ENCODE peak calls at places on chromosomes 11 and 22, in ten cellular contexts. One of them, this sample, is unnamed.
A peak's percentile ranks its signal among the peaks of the same experiment; 100 is the strongest.

GRCh38 chr11:46560300-46561025 is 33.4 kb downstream of the AMBRA1 start:
- DNase-seq in NCI-H2029: peak; percentile 62
- DNase-seq in activated T-cell treated with anti-CD3 and anti-CD28 coated beads, Interleukin-2, amount 50 U/mL, for 72 hours: peak; percentile 18
- DNase-seq in caudate nucleus: no peak
- DNase-seq in posterior vena cava: no peak
- DNase-seq in stimulated activated CD8-positive, alpha-beta memory T cell treated with anti-CD3 and anti-CD28 coated beads, Interleukin-15, amount 100 ng/mL, for 4 hours: no peak
- DNase-seq in A549: no peak
- DNase-seq in M059J: peak; percentile 66
- DNase-seq in stimulated activated CD4-positive, alpha-beta T cell treated with anti-CD3 and anti-CD28 coated beads, Interleukin-12 subunit alpha, Interleukin-12 subunit beta, amount 100 ng/mL, for 48 hours: no peak
- DNase-seq in HEK293T: no peak
- DNase-seq in this sample: no peak

GRCh38 chr11:132976115-132976514 is 556.2 kb downstream of the OPCML start:
- DNase-seq in NCI-H2029: no peak
- DNase-seq in activated T-cell treated with anti-CD3 and anti-CD28 coated beads, Interleukin-2, amount 50 U/mL, for 72 hours: no peak
- DNase-seq in caudate nucleus: no peak
- DNase-seq in posterior vena cava: no peak
- DNase-seq in stimulated activated CD8-positive, alpha-beta memory T cell treated with anti-CD3 and anti-CD28 coated beads, Interleukin-15, amount 100 ng/mL, for 4 hours: no peak
- DNase-seq in A549: no peak
- DNase-seq in M059J: no peak
- DNase-seq in stimulated activated CD4-positive, alpha-beta T cell treated with anti-CD3 and anti-CD28 coated beads, Interleukin-12 subunit alpha, Interleukin-12 subunit beta, amount 100 ng/mL, for 48 hours: no peak
- DNase-seq in HEK293T: no peak
- DNase-seq in this sample: no peak

GRCh38 chr11:121429556-121429955 is 22.6 kb upstream of the SORL1 start:
- DNase-seq in NCI-H2029: no peak
- DNase-seq in activated T-cell treated with anti-CD3 and anti-CD28 coated beads, Interleukin-2, amount 50 U/mL, for 72 hours: no peak
- DNase-seq in caudate nucleus: no peak
- DNase-seq in posterior vena cava: no peak
- DNase-seq in stimulated activated CD8-positive, alpha-beta memory T cell treated with anti-CD3 and anti-CD28 coated beads, Interleukin-15, amount 100 ng/mL, for 4 hours: no peak
- DNase-seq in A549: no peak
- DNase-seq in M059J: no peak
- DNase-seq in stimulated activated CD4-positive, alpha-beta T cell treated with anti-CD3 and anti-CD28 coated beads, Interleukin-12 subunit alpha, Interleukin-12 subunit beta, amount 100 ng/mL, for 48 hours: no peak
- DNase-seq in HEK293T: no peak
- DNase-seq in this sample: no peak

GRCh38 chr11:75301602-75302345 is 49.7 kb downstream of the ARRB1 start:
- DNase-seq in NCI-H2029: peak; percentile 55
- DNase-seq in activated T-cell treated with anti-CD3 and anti-CD28 coated beads, Interleukin-2, amount 50 U/mL, for 72 hours: no peak
- DNase-seq in caudate nucleus: no peak
- DNase-seq in posterior vena cava: no peak
- DNase-seq in stimulated activated CD8-positive, alpha-beta memory T cell treated with anti-CD3 and anti-CD28 coated beads, Interleukin-15, amount 100 ng/mL, for 4 hours: no peak
- DNase-seq in A549: no peak
- DNase-seq in M059J: no peak
- DNase-seq in stimulated activated CD4-positive, alpha-beta T cell treated with anti-CD3 and anti-CD28 coated beads, Interleukin-12 subunit alpha, Interleukin-12 subunit beta, amount 100 ng/mL, for 48 hours: no peak
- DNase-seq in HEK293T: no peak
- DNase-seq in this sample: no peak

GRCh38 chr22:25749420-25750169 is 7.6 kb downstream of the MYO18B start:
- DNase-seq in NCI-H2029: no peak
- DNase-seq in activated T-cell treated with anti-CD3 and anti-CD28 coated beads, Interleukin-2, amount 50 U/mL, for 72 hours: peak; percentile 75
- DNase-seq in caudate nucleus: no peak
- DNase-seq in posterior vena cava: peak; percentile 48
- DNase-seq in stimulated activated CD8-positive, alpha-beta memory T cell treated with anti-CD3 and anti-CD28 coated beads, Interleukin-15, amount 100 ng/mL, for 4 hours: no peak
- DNase-seq in A549: no peak
- DNase-seq in M059J: peak; percentile 15
- DNase-seq in stimulated activated CD4-positive, alpha-beta T cell treated with anti-CD3 and anti-CD28 coated beads, Interleukin-12 subunit alpha, Interleukin-12 subunit beta, amount 100 ng/mL, for 48 hours: peak; percentile 40
- DNase-seq in HEK293T: no peak
- DNase-seq in this sample: no peak

GRCh38 chr11:117511981-117512448 is 184.4 kb downstream of the CEP164 start:
- DNase-seq in NCI-H2029: no peak
- DNase-seq in activated T-cell treated with anti-CD3 and anti-CD28 coated beads, Interleukin-2, amount 50 U/mL, for 72 hours: no peak
- DNase-seq in caudate nucleus: no peak
- DNase-seq in posterior vena cava: no peak
- DNase-seq in stimulated activated CD8-positive, alpha-beta memory T cell treated with anti-CD3 and anti-CD28 coated beads, Interleukin-15, amount 100 ng/mL, for 4 hours: no peak
- DNase-seq in A549: no peak
- DNase-seq in M059J: no peak
- DNase-seq in stimulated activated CD4-positive, alpha-beta T cell treated with anti-CD3 and anti-CD28 coated beads, Interleukin-12 subunit alpha, Interleukin-12 subunit beta, amount 100 ng/mL, for 48 hours: no peak
- DNase-seq in HEK293T: no peak
- DNase-seq in this sample: no peak

GRCh38 chr11:110425751-110426545 is 3.8 kb upstream of the FDX1 start:
- DNase-seq in NCI-H2029: no peak
- DNase-seq in activated T-cell treated with anti-CD3 and anti-CD28 coated beads, Interleukin-2, amount 50 U/mL, for 72 hours: no peak
- DNase-seq in caudate nucleus: no peak
- DNase-seq in posterior vena cava: no peak
- DNase-seq in stimulated activated CD8-positive, alpha-beta memory T cell treated with anti-CD3 and anti-CD28 coated beads, Interleukin-15, amount 100 ng/mL, for 4 hours: no peak
- DNase-seq in A549: no peak
- DNase-seq in M059J: peak; percentile 67
- DNase-seq in stimulated activated CD4-positive, alpha-beta T cell treated with anti-CD3 and anti-CD28 coated beads, Interleukin-12 subunit alpha, Interleukin-12 subunit beta, amount 100 ng/mL, for 48 hours: no peak
- DNase-seq in HEK293T: peak; percentile 19
- DNase-seq in this sample: peak; percentile 11

GRCh38 chr22:26658161-26658560 is 773 bp downstream of the MIAT start:
- DNase-seq in NCI-H2029: peak; percentile 31
- DNase-seq in activated T-cell treated with anti-CD3 and anti-CD28 coated beads, Interleukin-2, amount 50 U/mL, for 72 hours: no peak
- DNase-seq in caudate nucleus: no peak
- DNase-seq in posterior vena cava: no peak
- DNase-seq in stimulated activated CD8-positive, alpha-beta memory T cell treated with anti-CD3 and anti-CD28 coated beads, Interleukin-15, amount 100 ng/mL, for 4 hours: no peak
- DNase-seq in A549: no peak
- DNase-seq in M059J: no peak
- DNase-seq in stimulated activated CD4-positive, alpha-beta T cell treated with anti-CD3 and anti-CD28 coated beads, Interleukin-12 subunit alpha, Interleukin-12 subunit beta, amount 100 ng/mL, for 48 hours: no peak
- DNase-seq in HEK293T: no peak
- DNase-seq in this sample: no peak

GRCh38 chr11:77557553-77557952 is 32.2 kb upstream of the AQP11 start:
- DNase-seq in NCI-H2029: no peak
- DNase-seq in activated T-cell treated with anti-CD3 and anti-CD28 coated beads, Interleukin-2, amount 50 U/mL, for 72 hours: peak; percentile 3
- DNase-seq in caudate nucleus: no peak
- DNase-seq in posterior vena cava: no peak
- DNase-seq in stimulated activated CD8-positive, alpha-beta memory T cell treated with anti-CD3 and anti-CD28 coated beads, Interleukin-15, amount 100 ng/mL, for 4 hours: no peak
- DNase-seq in A549: peak; percentile 61
- DNase-seq in M059J: peak; percentile 42
- DNase-seq in stimulated activated CD4-positive, alpha-beta T cell treated with anti-CD3 and anti-CD28 coated beads, Interleukin-12 subunit alpha, Interleukin-12 subunit beta, amount 100 ng/mL, for 48 hours: no peak
- DNase-seq in HEK293T: peak; percentile 23
- DNase-seq in this sample: no peak

GRCh38 chr11:100003985-100004384 is 683.1 kb upstream of the ARHGAP42 start:
- DNase-seq in NCI-H2029: no peak
- DNase-seq in activated T-cell treated with anti-CD3 and anti-CD28 coated beads, Interleukin-2, amount 50 U/mL, for 72 hours: no peak
- DNase-seq in caudate nucleus: no peak
- DNase-seq in posterior vena cava: no peak
- DNase-seq in stimulated activated CD8-positive, alpha-beta memory T cell treated with anti-CD3 and anti-CD28 coated beads, Interleukin-15, amount 100 ng/mL, for 4 hours: no peak
- DNase-seq in A549: no peak
- DNase-seq in M059J: no peak
- DNase-seq in stimulated activated CD4-positive, alpha-beta T cell treated with anti-CD3 and anti-CD28 coated beads, Interleukin-12 subunit alpha, Interleukin-12 subunit beta, amount 100 ng/mL, for 48 hours: no peak
- DNase-seq in HEK293T: no peak
- DNase-seq in this sample: no peak

GRCh38 chr11:65293909-65294381 is 20.7 kb upstream of the CDC42EP2 start:
- DNase-seq in NCI-H2029: no peak
- DNase-seq in activated T-cell treated with anti-CD3 and anti-CD28 coated beads, Interleukin-2, amount 50 U/mL, for 72 hours: no peak
- DNase-seq in caudate nucleus: no peak
- DNase-seq in posterior vena cava: peak; percentile 16
- DNase-seq in stimulated activated CD8-positive, alpha-beta memory T cell treated with anti-CD3 and anti-CD28 coated beads, Interleukin-15, amount 100 ng/mL, for 4 hours: no peak
- DNase-seq in A549: no peak
- DNase-seq in M059J: no peak
- DNase-seq in stimulated activated CD4-positive, alpha-beta T cell treated with anti-CD3 and anti-CD28 coated beads, Interleukin-12 subunit alpha, Interleukin-12 subunit beta, amount 100 ng/mL, for 48 hours: no peak
- DNase-seq in HEK293T: no peak
- DNase-seq in this sample: no peak

GRCh38 chr11:61553373-61554171 is 27.3 kb downstream of the SYT7 start:
- DNase-seq in NCI-H2029: peak; percentile 94
- DNase-seq in activated T-cell treated with anti-CD3 and anti-CD28 coated beads, Interleukin-2, amount 50 U/mL, for 72 hours: no peak
- DNase-seq in caudate nucleus: no peak
- DNase-seq in posterior vena cava: no peak
- DNase-seq in stimulated activated CD8-positive, alpha-beta memory T cell treated with anti-CD3 and anti-CD28 coated beads, Interleukin-15, amount 100 ng/mL, for 4 hours: no peak
- DNase-seq in A549: no peak
- DNase-seq in M059J: no peak
- DNase-seq in stimulated activated CD4-positive, alpha-beta T cell treated with anti-CD3 and anti-CD28 coated beads, Interleukin-12 subunit alpha, Interleukin-12 subunit beta, amount 100 ng/mL, for 48 hours: no peak
- DNase-seq in HEK293T: no peak
- DNase-seq in this sample: no peak

GRCh38 chr11:109739374-109739773 is 317.4 kb downstream of the C11orf87 start:
- DNase-seq in NCI-H2029: no peak
- DNase-seq in activated T-cell treated with anti-CD3 and anti-CD28 coated beads, Interleukin-2, amount 50 U/mL, for 72 hours: no peak
- DNase-seq in caudate nucleus: no peak
- DNase-seq in posterior vena cava: no peak
- DNase-seq in stimulated activated CD8-positive, alpha-beta memory T cell treated with anti-CD3 and anti-CD28 coated beads, Interleukin-15, amount 100 ng/mL, for 4 hours: no peak
- DNase-seq in A549: no peak
- DNase-seq in M059J: no peak
- DNase-seq in stimulated activated CD4-positive, alpha-beta T cell treated with anti-CD3 and anti-CD28 coated beads, Interleukin-12 subunit alpha, Interleukin-12 subunit beta, amount 100 ng/mL, for 48 hours: no peak
- DNase-seq in HEK293T: no peak
- DNase-seq in this sample: no peak

GRCh38 chr11:90124946-90125345 is 9.5 kb upstream of the NAALAD2 start:
- DNase-seq in NCI-H2029: no peak
- DNase-seq in activated T-cell treated with anti-CD3 and anti-CD28 coated beads, Interleukin-2, amount 50 U/mL, for 72 hours: no peak
- DNase-seq in caudate nucleus: no peak
- DNase-seq in posterior vena cava: no peak
- DNase-seq in stimulated activated CD8-positive, alpha-beta memory T cell treated with anti-CD3 and anti-CD28 coated beads, Interleukin-15, amount 100 ng/mL, for 4 hours: no peak
- DNase-seq in A549: no peak
- DNase-seq in M059J: no peak
- DNase-seq in stimulated activated CD4-positive, alpha-beta T cell treated with anti-CD3 and anti-CD28 coated beads, Interleukin-12 subunit alpha, Interleukin-12 subunit beta, amount 100 ng/mL, for 48 hours: no peak
- DNase-seq in HEK293T: no peak
- DNase-seq in this sample: no peak

GRCh38 chr11:120229451-120230424 is 10.2 kb upstream of the POU2F3 start:
- DNase-seq in NCI-H2029: no peak
- DNase-seq in activated T-cell treated with anti-CD3 and anti-CD28 coated beads, Interleukin-2, amount 50 U/mL, for 72 hours: no peak
- DNase-seq in caudate nucleus: no peak
- DNase-seq in posterior vena cava: no peak
- DNase-seq in stimulated activated CD8-positive, alpha-beta memory T cell treated with anti-CD3 and anti-CD28 coated beads, Interleukin-15, amount 100 ng/mL, for 4 hours: no peak
- DNase-seq in A549: peak; percentile 20
- DNase-seq in M059J: peak; percentile 42
- DNase-seq in stimulated activated CD4-positive, alpha-beta T cell treated with anti-CD3 and anti-CD28 coated beads, Interleukin-12 subunit alpha, Interleukin-12 subunit beta, amount 100 ng/mL, for 48 hours: no peak
- DNase-seq in HEK293T: no peak
- DNase-seq in this sample: no peak

GRCh38 chr11:131661137-131661536 is 290.7 kb downstream of the NTM start:
- DNase-seq in NCI-H2029: no peak
- DNase-seq in activated T-cell treated with anti-CD3 and anti-CD28 coated beads, Interleukin-2, amount 50 U/mL, for 72 hours: no peak
- DNase-seq in caudate nucleus: no peak
- DNase-seq in posterior vena cava: no peak
- DNase-seq in stimulated activated CD8-positive, alpha-beta memory T cell treated with anti-CD3 and anti-CD28 coated beads, Interleukin-15, amount 100 ng/mL, for 4 hours: no peak
- DNase-seq in A549: no peak
- DNase-seq in M059J: peak; percentile 50
- DNase-seq in stimulated activated CD4-positive, alpha-beta T cell treated with anti-CD3 and anti-CD28 coated beads, Interleukin-12 subunit alpha, Interleukin-12 subunit beta, amount 100 ng/mL, for 48 hours: no peak
- DNase-seq in HEK293T: no peak
- DNase-seq in this sample: no peak

GRCh38 chr11:79219186-79220045 is 221.4 kb downstream of the TENM4 start:
- DNase-seq in NCI-H2029: no peak
- DNase-seq in activated T-cell treated with anti-CD3 and anti-CD28 coated beads, Interleukin-2, amount 50 U/mL, for 72 hours: no peak
- DNase-seq in caudate nucleus: no peak
- DNase-seq in posterior vena cava: no peak
- DNase-seq in stimulated activated CD8-positive, alpha-beta memory T cell treated with anti-CD3 and anti-CD28 coated beads, Interleukin-15, amount 100 ng/mL, for 4 hours: no peak
- DNase-seq in A549: no peak
- DNase-seq in M059J: peak; percentile 67
- DNase-seq in stimulated activated CD4-positive, alpha-beta T cell treated with anti-CD3 and anti-CD28 coated beads, Interleukin-12 subunit alpha, Interleukin-12 subunit beta, amount 100 ng/mL, for 48 hours: no peak
- DNase-seq in HEK293T: no peak
- DNase-seq in this sample: no peak

This sample was measured in NCI-H1694.